ENCODE peak calls at places on chromosomes 1 and 21, in nine cellular contexts. One of them, this sample, is unnamed.

GRCh38 chr1:30903343-30904034 is 5.1 kb downstream of the SDC3 start:
- DNase-seq in cardiac fibroblast: peak; percentile 50
- DNase-seq in iPS-NIHi11: no peak
- DNase-seq in fibroblast of the aortic adventitia: no peak
- DNase-seq in GM03348: no peak
- DNase-seq in H9: no peak
- DNase-seq in T47D: no peak
- DNase-seq in NCI-H774: no peak
- DNase-seq in uterus: peak; percentile 16
- DNase-seq in this sample: no peak

GRCh38 chr1:63917571-63918394 is 144.0 kb downstream of the ROR1 start:
- DNase-seq in fibroblast of the aortic adventitia: no peak
- DNase-seq in GM03348: no peak
- DNase-seq in iPS-NIHi11: peak; percentile 39
- DNase-seq in uterus: no peak
- DNase-seq in H9: peak; percentile 78
- DNase-seq in NCI-H774: no peak
- DNase-seq in T47D: no peak
- DNase-seq in cardiac fibroblast: no peak
- DNase-seq in this sample: peak; percentile 56

GRCh38 chr1:176119549-176119948 is 87.5 kb downstream of the COP1 start:
- DNase-seq in NCI-H774: no peak
- DNase-seq in T47D: peak; percentile 11
- DNase-seq in fibroblast of the aortic adventitia: peak; percentile 13
- DNase-seq in uterus: no peak
- DNase-seq in H9: no peak
- DNase-seq in iPS-NIHi11: peak; percentile 9
- DNase-seq in GM03348: peak; percentile 17
- DNase-seq in cardiac fibroblast: peak; percentile 25
- DNase-seq in this sample: peak; percentile 15

GRCh38 chr21:46352913-46353312 is 29.0 kb downstream of the PCNT start:
- DNase-seq in T47D: no peak
- DNase-seq in cardiac fibroblast: no peak
- DNase-seq in iPS-NIHi11: no peak
- DNase-seq in NCI-H774: no peak
- DNase-seq in fibroblast of the aortic adventitia: no peak
- DNase-seq in H9: no peak
- DNase-seq in GM03348: no peak
- DNase-seq in uterus: no peak
- DNase-seq in this sample: no peak

GRCh38 chr1:218728994-218729393 is 383.9 kb downstream of the TGFB2 start:
- DNase-seq in T47D: no peak
- DNase-seq in NCI-H774: no peak
- DNase-seq in H9: peak; percentile 30
- DNase-seq in uterus: no peak
- DNase-seq in iPS-NIHi11: peak; percentile 26
- DNase-seq in fibroblast of the aortic adventitia: no peak
- DNase-seq in cardiac fibroblast: no peak
- DNase-seq in GM03348: no peak
- DNase-seq in this sample: no peak

GRCh38 chr1:29706936-29707335 is 470.6 kb downstream of the PTPRU start:
- DNase-seq in uterus: no peak
- DNase-seq in NCI-H774: peak; percentile 31
- DNase-seq in T47D: no peak
- DNase-seq in iPS-NIHi11: peak; percentile 94
- DNase-seq in cardiac fibroblast: peak; percentile 72
- DNase-seq in H9: peak; percentile 91
- DNase-seq in fibroblast of the aortic adventitia: peak; percentile 41
- DNase-seq in GM03348: peak; percentile 87
- DNase-seq in this sample: peak; percentile 87

GRCh38 chr1:93177991-93178390 is 2.2 kb downstream of the TMED5 start:
- DNase-seq in fibroblast of the aortic adventitia: peak; percentile 52
- DNase-seq in cardiac fibroblast: peak; percentile 49
- DNase-seq in GM03348: peak; percentile 11
- DNase-seq in iPS-NIHi11: no peak
- DNase-seq in NCI-H774: no peak
- DNase-seq in H9: no peak
- DNase-seq in T47D: no peak
- DNase-seq in uterus: no peak
- DNase-seq in this sample: peak; percentile 10

GRCh38 chr1:91511386-91511785 is 10.7 kb downstream of the CDC7 start:
- DNase-seq in T47D: no peak
- DNase-seq in uterus: no peak
- DNase-seq in NCI-H774: no peak
- DNase-seq in iPS-NIHi11: no peak
- DNase-seq in cardiac fibroblast: peak; percentile 76
- DNase-seq in H9: no peak
- DNase-seq in GM03348: peak; percentile 42
- DNase-seq in fibroblast of the aortic adventitia: peak; percentile 78
- DNase-seq in this sample: peak; percentile 27

GRCh38 chr1:104706631-104707147 is 957.0 kb downstream of the AMY1C start:
- DNase-seq in cardiac fibroblast: no peak
- DNase-seq in H9: no peak
- DNase-seq in iPS-NIHi11: no peak
- DNase-seq in T47D: no peak
- DNase-seq in fibroblast of the aortic adventitia: peak; percentile 1
- DNase-seq in uterus: no peak
- DNase-seq in NCI-H774: no peak
- DNase-seq in GM03348: peak; percentile 26
- DNase-seq in this sample: no peak

GRCh38 chr1:213982515-213982813 is 5.3 kb upstream of the PROX1 start:
- DNase-seq in NCI-H774: no peak
- DNase-seq in cardiac fibroblast: no peak
- DNase-seq in iPS-NIHi11: no peak
- DNase-seq in T47D: no peak
- DNase-seq in uterus: no peak
- DNase-seq in GM03348: no peak
- DNase-seq in H9: no peak
- DNase-seq in fibroblast of the aortic adventitia: no peak
- DNase-seq in this sample: no peak

GRCh38 chr21:35511298-35512162 is 462.4 kb upstream of the RUNX1 start:
- DNase-seq in iPS-NIHi11: no peak
- DNase-seq in GM03348: peak; percentile 48
- DNase-seq in NCI-H774: no peak
- DNase-seq in fibroblast of the aortic adventitia: peak; percentile 52
- DNase-seq in cardiac fibroblast: peak; percentile 35
- DNase-seq in uterus: no peak
- DNase-seq in T47D: no peak
- DNase-seq in H9: no peak
- DNase-seq in this sample: no peak

GRCh38 chr1:31591425-31592093 is 15.2 kb downstream of the TINAGL1 start:
- DNase-seq in cardiac fibroblast: no peak
- DNase-seq in iPS-NIHi11: no peak
- DNase-seq in uterus: no peak
- DNase-seq in NCI-H774: no peak
- DNase-seq in H9: no peak
- DNase-seq in T47D: no peak
- DNase-seq in GM03348: no peak
- DNase-seq in fibroblast of the aortic adventitia: no peak
- DNase-seq in this sample: no peak

GRCh38 chr1:230544758-230545157 is 97.5 kb upstream of the COG2 start:
- DNase-seq in GM03348: no peak
- DNase-seq in cardiac fibroblast: no peak
- DNase-seq in iPS-NIHi11: no peak
- DNase-seq in fibroblast of the aortic adventitia: no peak
- DNase-seq in T47D: no peak
- DNase-seq in H9: no peak
- DNase-seq in NCI-H774: no peak
- DNase-seq in uterus: no peak
- DNase-seq in this sample: no peak

GRCh38 chr1:37243368-37244082 is 209.2 kb upstream of the GRIK3 start:
- DNase-seq in GM03348: no peak
- DNase-seq in uterus: no peak
- DNase-seq in NCI-H774: no peak
- DNase-seq in iPS-NIHi11: peak; percentile 32
- DNase-seq in T47D: no peak
- DNase-seq in H9: no peak
- DNase-seq in cardiac fibroblast: no peak
- DNase-seq in fibroblast of the aortic adventitia: no peak
- DNase-seq in this sample: no peak

GRCh38 chr1:156625436-156626078 is 6.3 kb downstream of the HAPLN2 start:
- DNase-seq in H9: no peak
- DNase-seq in cardiac fibroblast: peak; percentile 56
- DNase-seq in uterus: peak; percentile 62
- DNase-seq in NCI-H774: no peak
- DNase-seq in GM03348: peak; percentile 68
- DNase-seq in fibroblast of the aortic adventitia: peak; percentile 55
- DNase-seq in iPS-NIHi11: peak; percentile 56
- DNase-seq in T47D: no peak
- DNase-seq in this sample: peak; percentile 73

GRCh38 chr1:20032425-20032824 is 37.6 kb upstream of the PLA2G5 start:
- DNase-seq in T47D: no peak
- DNase-seq in iPS-NIHi11: no peak
- DNase-seq in cardiac fibroblast: no peak
- DNase-seq in GM03348: no peak
- DNase-seq in uterus: no peak
- DNase-seq in NCI-H774: no peak
- DNase-seq in H9: no peak
- DNase-seq in fibroblast of the aortic adventitia: no peak
- DNase-seq in this sample: no peak

GRCh38 chr1:155070721-155071556 is 7.4 kb downstream of the EFNA4 start:
- DNase-seq in NCI-H774: peak; percentile 77
- DNase-seq in GM03348: peak; percentile 90
- DNase-seq in iPS-NIHi11: peak; percentile 83
- DNase-seq in fibroblast of the aortic adventitia: peak; percentile 59
- DNase-seq in cardiac fibroblast: peak; percentile 65
- DNase-seq in T47D: no peak
- DNase-seq in uterus: peak; percentile 76
- DNase-seq in H9: peak; percentile 94
- DNase-seq in this sample: peak; percentile 76

GRCh38 chr1:65001238-65001792 is 35.0 kb upstream of the JAK1 start:
- DNase-seq in cardiac fibroblast: peak; percentile 95
- DNase-seq in uterus: peak; percentile 76
- DNase-seq in NCI-H774: no peak
- DNase-seq in H9: peak; percentile 67
- DNase-seq in T47D: no peak
- DNase-seq in fibroblast of the aortic adventitia: peak; percentile 43
- DNase-seq in GM03348: peak; percentile 87
- DNase-seq in iPS-NIHi11: peak; percentile 86
- DNase-seq in this sample: peak; percentile 82

GRCh38 chr1:201307760-201308499 is 24.6 kb downstream of the PKP1 start:
- DNase-seq in GM03348: peak; percentile 39
- DNase-seq in iPS-NIHi11: no peak
- DNase-seq in NCI-H774: peak; percentile 24
- DNase-seq in fibroblast of the aortic adventitia: no peak
- DNase-seq in T47D: no peak
- DNase-seq in H9: no peak
- DNase-seq in cardiac fibroblast: no peak
- DNase-seq in uterus: no peak
- DNase-seq in this sample: no peak

GRCh38 chr1:29270881-29271390 is 34.6 kb downstream of the PTPRU start:
- DNase-seq in H9: no peak
- DNase-seq in iPS-NIHi11: no peak
- DNase-seq in NCI-H774: no peak
- DNase-seq in cardiac fibroblast: no peak
- DNase-seq in uterus: no peak
- DNase-seq in T47D: no peak
- DNase-seq in fibroblast of the aortic adventitia: peak; percentile 27
- DNase-seq in GM03348: no peak
- DNase-seq in this sample: no peak

GRCh38 chr1:54559111-54559548 is 11.1 kb downstream of the ACOT11 start:
- DNase-seq in uterus: no peak
- DNase-seq in iPS-NIHi11: no peak
- DNase-seq in fibroblast of the aortic adventitia: no peak
- DNase-seq in H9: no peak
- DNase-seq in cardiac fibroblast: no peak
- DNase-seq in T47D: no peak
- DNase-seq in NCI-H774: no peak
- DNase-seq in GM03348: no peak
- DNase-seq in this sample: no peak

GRCh38 chr1:89260042-89260441 is 12.6 kb downstream of the GBP5 start:
- DNase-seq in uterus: no peak
- DNase-seq in cardiac fibroblast: no peak
- DNase-seq in iPS-NIHi11: no peak
- DNase-seq in fibroblast of the aortic adventitia: no peak
- DNase-seq in T47D: no peak
- DNase-seq in NCI-H774: no peak
- DNase-seq in H9: peak; percentile 29
- DNase-seq in GM03348: no peak
- DNase-seq in this sample: no peak

GRCh38 chr1:85275701-85276289 is 637 bp downstream of the BCL10 start:
- DNase-seq in uterus: no peak
- DNase-seq in T47D: no peak
- DNase-seq in H9: no peak
- DNase-seq in iPS-NIHi11: no peak
- DNase-seq in NCI-H774: no peak
- DNase-seq in fibroblast of the aortic adventitia: peak; percentile 21
- DNase-seq in cardiac fibroblast: no peak
- DNase-seq in GM03348: no peak
- DNase-seq in this sample: no peak

GRCh38 chr21:31258073-31258472 is 86.0 kb downstream of the TIAM1 start:
- DNase-seq in uterus: no peak
- DNase-seq in NCI-H774: no peak
- DNase-seq in fibroblast of the aortic adventitia: no peak
- DNase-seq in cardiac fibroblast: no peak
- DNase-seq in iPS-NIHi11: no peak
- DNase-seq in H9: no peak
- DNase-seq in GM03348: peak; percentile 38
- DNase-seq in T47D: no peak
- DNase-seq in this sample: no peak

GRCh38 chr1:201714542-201715276 is 114.2 kb upstream of the IPO9 start:
- DNase-seq in iPS-NIHi11: no peak
- DNase-seq in H9: no peak
- DNase-seq in fibroblast of the aortic adventitia: peak; percentile 99
- DNase-seq in uterus: peak; percentile 97
- DNase-seq in NCI-H774: no peak
- DNase-seq in T47D: no peak
- DNase-seq in cardiac fibroblast: peak; percentile 97
- DNase-seq in GM03348: peak; percentile 94
- DNase-seq in this sample: peak; percentile 59

GRCh38 chr1:101653482-101653946 is 343.2 kb downstream of the OLFM3 start:
- DNase-seq in H9: peak; percentile 78
- DNase-seq in uterus: no peak
- DNase-seq in iPS-NIHi11: peak; percentile 26
- DNase-seq in cardiac fibroblast: peak; percentile 18
- DNase-seq in T47D: no peak
- DNase-seq in fibroblast of the aortic adventitia: peak; percentile 11
- DNase-seq in GM03348: peak; percentile 11
- DNase-seq in NCI-H774: no peak
- DNase-seq in this sample: peak; percentile 34